ENCODE peak calls at places on chromosome 10, in four cellular contexts. V is neural progenitor cell; N is epithelial cell of esophagus; R is activated CD8-positive, alpha-beta memory T cell treated with anti-CD3 and anti-CD28 coated beads for 24 hours. S is an unnamed sample.

GRCh38 chr10:80144302-80145131 is 12.0 kb downstream of the PLAC9 start:
- DNase-seq in R (peak), V (no peak), N (peak), S (peak)

GRCh38 chr10:102801496-102801895 is 35.7 kb downstream of the CYP17A1 start:
- DNase-seq in N (peak), V (no peak), R (no peak), S (no peak)

GRCh38 chr10:60800918-60801317 is 22.6 kb downstream of the CDK1 start:
- DNase-seq in R (no peak), V (no peak), N (no peak), S (no peak)

GRCh38 chr10:106615081-106615480 is 549.4 kb downstream of the SORCS1 start:
- DNase-seq in R (no peak), N (peak), V (no peak), S (no peak)

GRCh38 chr10:48574322-48574796 is 30.5 kb downstream of the ARHGAP22 start:
- DNase-seq in R (no peak), V (no peak), N (no peak), S (no peak)

GRCh38 chr10:110547139-110547761 is 20.2 kb upstream of the SMC3 start:
- DNase-seq in R (peak), N (peak), V (peak), S (no peak)

GRCh38 chr10:34305189-34305588 is 509.9 kb downstream of the PARD3 start:
- DNase-seq in V (peak), N (peak), R (no peak), S (no peak)

GRCh38 chr10:19918800-19919199 is 102.6 kb downstream of the PLXDC2 start:
- DNase-seq in R (no peak), N (peak), V (no peak), S (no peak)

GRCh38 chr10:44243851-44244502 is 140.9 kb downstream of the CXCL12 start:
- DNase-seq in R (no peak), V (no peak), N (no peak), S (no peak)

GRCh38 chr10:115093286-115093775 is at the start of gene ATRNL1:
- DNase-seq in V (peak), N (peak), R (peak), S (no peak)

GRCh38 chr10:118851062-118852035 is 96.6 kb upstream of the CACUL1 start:
- DNase-seq in N (peak), R (peak), V (no peak), S (no peak)

GRCh38 chr10:131931981-131932380 is 31.2 kb downstream of the PPP2R2D start:
- DNase-seq in V (no peak), R (no peak), N (no peak), S (no peak)

GRCh38 chr10:132115736-132116135 is 50.0 kb downstream of the JAKMIP3 start:
- DNase-seq in R (no peak), N (no peak), V (no peak), S (peak)

GRCh38 chr10:104276192-104276591 is 7.2 kb downstream of the GSTO2 start:
- DNase-seq in R (no peak), N (no peak), V (no peak), S (no peak)

GRCh38 chr10:93319855-93320254 is 162.3 kb downstream of the MYOF start:
- DNase-seq in R (no peak), V (no peak), N (no peak), S (no peak)

GRCh38 chr10:88113232-88113631 is 249.8 kb downstream of the PTEN start:
- DNase-seq in N (no peak), R (no peak), V (no peak), S (no peak)

GRCh38 chr10:24866615-24867583 is 85.5 kb downstream of the PRTFDC1 start:
- DNase-seq in V (no peak), N (peak), R (no peak), S (no peak)

GRCh38 chr10:26960308-26960707 is 99.5 kb upstream of the ABI1 start:
- DNase-seq in N (no peak), R (no peak), V (no peak), S (no peak)

S was measured in T-helper 17 cell.